ENCODE peak calls at places on chromosome 17, in ten cellular contexts. T, O, C, K, D, H, M, X, G and B are unnamed samples.

GRCh38 chr17:56640116-56640515 is 46.6 kb downstream of the NOG start:
- DNase-seq in T (no peak), G (no peak), X (no peak), D (no peak), C (no peak), M (no peak), H (no peak), O (no peak), K (no peak), B (no peak)

GRCh38 chr17:78676415-78677302 is 99.5 kb upstream of the DNAH17 start:
- DNase-seq in O (no peak), M (no peak), X (no peak), G (no peak), D (no peak), H (no peak), C (no peak), K (no peak), T (no peak), B (no peak)

GRCh38 chr17:45584092-45585036 is 93.8 kb upstream of the PLEKHM1 start:
- DNase-seq in C (peak; percentile 73), G (peak; percentile 76), D (peak; percentile 59), K (peak; percentile 65), M (peak; percentile 54), T (peak; percentile 80), X (no peak), H (peak; percentile 75), O (peak; percentile 91), B (peak; percentile 52)

GRCh38 chr17:50903604-50904521 is 37.7 kb upstream of the TOB1 start:
- DNase-seq in G (no peak), M (no peak), H (peak; percentile 25), O (peak; percentile 80), C (peak; percentile 60), T (no peak), X (no peak), D (no peak), K (no peak), B (no peak)

GRCh38 chr17:58402047-58402446 is 15.3 kb downstream of the RNF43 start:
- DNase-seq in H (peak; percentile 23), M (no peak), G (peak; percentile 47), X (no peak), O (peak; percentile 64), C (no peak), K (no peak), T (no peak), D (no peak), B (no peak)

GRCh38 chr17:32479074-32479617 is 7.6 kb upstream of the CDK5R1 start:
- DNase-seq in K (no peak), H (no peak), M (no peak), T (no peak), D (no peak), G (no peak), X (no peak), C (no peak), O (no peak), B (no peak)

GRCh38 chr17:82921426-82921825 is 81.6 kb upstream of the ZNF750 start:
- DNase-seq in X (no peak), H (no peak), M (no peak), G (no peak), K (no peak), O (no peak), C (no peak), T (no peak), D (no peak), B (no peak)

GRCh38 chr17:1883536-1883935 is 53.7 kb downstream of the RPA1 start:
- DNase-seq in C (no peak), H (no peak), M (no peak), X (no peak), D (no peak), G (no peak), O (no peak), K (no peak), T (no peak), B (no peak)

GRCh38 chr17:79760197-79760906 is 17.6 kb upstream of the CBX2 start:
- DNase-seq in H (no peak), T (no peak), X (no peak), K (no peak), G (no peak), O (no peak), M (no peak), C (no peak), D (no peak), B (no peak)

GRCh38 chr17:43482103-43483012 is 1.4 kb upstream of the DHX8 start:
- DNase-seq in C (no peak), T (no peak), K (no peak), G (no peak), O (no peak), D (no peak), M (no peak), X (no peak), H (no peak), B (no peak)

GRCh38 chr17:6560496-6560895 is 4.1 kb upstream of the PITPNM3 start:
- DNase-seq in D (no peak), T (no peak), G (no peak), M (no peak), X (no peak), K (no peak), O (no peak), C (no peak), H (no peak), B (no peak)

GRCh38 chr17:13601317-13601775 is 383 bp downstream of the HS3ST3A1 start:
- DNase-seq in D (no peak), T (no peak), H (no peak), X (no peak), O (no peak), C (no peak), M (no peak), G (no peak), K (peak; percentile 35), B (peak; percentile 28)

GRCh38 chr17:44556114-44556853 is 1.0 kb upstream of the FZD2 start:
- DNase-seq in K (peak; percentile 43), C (no peak), G (peak; percentile 64), T (peak; percentile 78), H (peak; percentile 21), X (no peak), M (no peak), D (no peak), O (peak; percentile 68), B (peak; percentile 63)

GRCh38 chr17:57236686-57237299 is 19.5 kb upstream of the MSI2 start:
- DNase-seq in K (no peak), T (no peak), X (no peak), G (no peak), D (no peak), O (no peak), M (no peak), H (no peak), C (no peak), B (no peak)

GRCh38 chr17:49361902-49362722 is at the start of gene ZNF652:
- DNase-seq in G (peak; percentile 86), C (peak; percentile 97), O (peak; percentile 99), M (peak; percentile 89), K (peak; percentile 90), X (peak; percentile 66), H (peak; percentile 95), D (peak; percentile 90), T (peak; percentile 97), B (peak; percentile 95)

GRCh38 chr17:59506907-59507726 is 58.3 kb upstream of the DHX40 start:
- DNase-seq in H (no peak), X (no peak), O (no peak), C (no peak), K (no peak), G (peak; percentile 58), D (no peak), T (no peak), M (no peak), B (no peak)

GRCh38 chr17:74852237-74853047 is 7.2 kb downstream of the GRIN2C start:
- DNase-seq in T (peak; percentile 85), C (peak; percentile 62), O (no peak), K (peak; percentile 46), M (peak; percentile 47), G (no peak), X (no peak), H (peak; percentile 75), D (no peak), B (no peak)

GRCh38 chr17:41801374-41802062 is 10.2 kb downstream of the P3H4 start:
- DNase-seq in K (peak; percentile 88), O (peak; percentile 94), M (peak; percentile 60), H (peak; percentile 77), T (peak; percentile 87), D (peak; percentile 83), X (peak; percentile 31), G (peak; percentile 78), C (peak; percentile 76), B (peak; percentile 89)

GRCh38 chr17:21202512-21202911 is 11.4 kb downstream of the TMEM11 start:
- DNase-seq in H (no peak), M (no peak), X (no peak), D (no peak), O (no peak), T (no peak), G (no peak), K (no peak), C (no peak), B (no peak)

GRCh38 chr17:8189041-8189710 is 804 bp downstream of the BORCS6 start:
- DNase-seq in T (no peak), H (no peak), M (no peak), G (no peak), C (peak; percentile 44), O (no peak), D (peak; percentile 38), X (no peak), K (peak; percentile 23), B (no peak)

GRCh38 chr17:38724337-38724988 is 5.7 kb upstream of the CISD3 start:
- DNase-seq in X (no peak), M (no peak), H (no peak), T (no peak), K (no peak), G (no peak), C (no peak), O (no peak), D (peak; percentile 68), B (peak; percentile 72)

GRCh38 chr17:81440511-81441244 is 45.4 kb downstream of the BAHCC1 start:
- DNase-seq in G (peak; percentile 50), X (no peak), M (no peak), T (peak; percentile 58), C (no peak), K (peak; percentile 85), H (no peak), O (peak; percentile 25), D (no peak), B (no peak)

GRCh38 chr17:4735825-4736651 is 3.6 kb upstream of the ZMYND15 start:
- DNase-seq in G (no peak), M (no peak), T (no peak), D (no peak), X (no peak), O (no peak), C (no peak), K (no peak), H (no peak), B (no peak)

GRCh38 chr17:43832976-43833829 is at the start of gene MPP3:
- DNase-seq in G (peak; percentile 51), M (peak; percentile 23), K (peak; percentile 48), T (peak; percentile 40), X (no peak), C (peak; percentile 47), D (peak; percentile 82), O (peak; percentile 91), H (peak; percentile 40), B (peak; percentile 64)

GRCh38 chr17:6476061-6476833 is 32.0 kb downstream of the PIMREG start:
- DNase-seq in D (no peak), K (no peak), X (no peak), T (no peak), G (no peak), C (no peak), H (no peak), M (no peak), O (no peak), B (no peak)

GRCh38 chr17:61251939-61252865 is 147.4 kb upstream of the TBX2 start:
- DNase-seq in T (no peak), M (no peak), X (no peak), H (no peak), D (peak; percentile 94), K (no peak), O (no peak), G (peak; percentile 85), C (no peak), B (peak; percentile 88)

GRCh38 chr17:78252111-78252634 is 20.7 kb downstream of the TMEM235 start:
- DNase-seq in X (no peak), D (peak; percentile 40), C (peak; percentile 66), O (no peak), K (no peak), M (peak; percentile 39), T (peak; percentile 59), G (no peak), H (peak; percentile 85), B (no peak)

GRCh38 chr17:6986676-6987075 is 9.2 kb upstream of the ALOX12 start:
- DNase-seq in X (no peak), H (no peak), M (no peak), T (no peak), O (no peak), D (no peak), G (no peak), C (no peak), K (no peak), B (no peak)